ENCODE peak calls at places on chromosome 7, in six cellular contexts. Z is CD8-positive, alpha-beta T cell; C is spleen; Q is HAP-1; V is fibroblast of lung; P is gastrocnemius medialis. Y is an unnamed sample.

GRCh38 chr7:30612658-30613265 is 18.1 kb downstream of the GARS1 start:
- DNase-seq in Z (no peak), C (no peak), Q (no peak), V (no peak), P (no peak), Y (no peak)

GRCh38 chr7:30285067-30285530 is 702 bp downstream of the ZNRF2 start:
- DNase-seq in Z (peak; percentile 21), C (peak; percentile 93), Q (peak; percentile 19), V (peak; percentile 24), P (no peak), Y (no peak)

GRCh38 chr7:121269798-121270197 is 59.0 kb upstream of the WNT16 start:
- DNase-seq in Z (no peak), C (no peak), Q (no peak), V (no peak), P (no peak), Y (no peak)

GRCh38 chr7:42091461-42092229 is 145.4 kb downstream of the GLI3 start:
- DNase-seq in Z (no peak), C (no peak), Q (peak; percentile 62), V (peak; percentile 47), P (no peak), Y (peak; percentile 59)

GRCh38 chr7:40922316-40922670 is 780.6 kb downstream of the INHBA start:
- DNase-seq in Z (no peak), C (no peak), Q (no peak), V (peak; percentile 31), P (no peak), Y (peak; percentile 16)

GRCh38 chr7:92953657-92954056 is 117.3 kb upstream of the CDK6 start:
- DNase-seq in Z (no peak), C (no peak), Q (no peak), V (peak; percentile 9), P (no peak), Y (no peak)

GRCh38 chr7:44184221-44184873 is 4.9 kb downstream of the GCK start:
- DNase-seq in Z (no peak), C (no peak), Q (no peak), V (peak; percentile 57), P (no peak), Y (peak; percentile 79)

GRCh38 chr7:5692845-5693278 is 88.6 kb downstream of the RNF216 start:
- DNase-seq in Z (no peak), C (no peak), Q (no peak), V (peak; percentile 92), P (no peak), Y (peak; percentile 80)

GRCh38 chr7:18753972-18754610 is 258.5 kb downstream of the HDAC9 start:
- DNase-seq in Z (no peak), C (no peak), Q (no peak), V (peak; percentile 72), P (no peak), Y (peak; percentile 88)

GRCh38 chr7:41319601-41320000 is 383.3 kb downstream of the INHBA start:
- DNase-seq in Z (no peak), C (no peak), Q (no peak), V (no peak), P (no peak), Y (no peak)

GRCh38 chr7:142300689-142301088 is 42.8 kb upstream of the PRSS58 start:
- DNase-seq in Z (no peak), C (no peak), Q (peak; percentile 46), V (no peak), P (no peak), Y (no peak)

GRCh38 chr7:133367561-133367960 is 114.7 kb downstream of the EXOC4 start:
- DNase-seq in Z (no peak), C (no peak), Q (no peak), V (no peak), P (no peak), Y (no peak)
- H3K27me3 ChIP-seq in Z (no peaks in the 10 kb centered on the region), C (no peaks in the 10 kb centered on the region), Q (no peaks in the 10 kb centered on the region), V (no peaks in the 10 kb centered on the region), P (no peaks in the 10 kb centered on the region), Y (no peaks in the 10 kb centered on the region)

GRCh38 chr7:150949564-150949963 is 28.6 kb downstream of the KCNH2 start:
- DNase-seq in Z (no peak), C (peak; percentile 40), Q (no peak), V (no peak), P (no peak), Y (no peak)
- H3K27me3 ChIP-seq in Z (peaks cover 3% of the 10 kb centered on the region), C (peaks cover 20% of the 10 kb centered on the region), Q (no peaks in the 10 kb centered on the region), V (no peaks in the 10 kb centered on the region), P (no peaks in the 10 kb centered on the region), Y (no peaks in the 10 kb centered on the region)

DNA sequence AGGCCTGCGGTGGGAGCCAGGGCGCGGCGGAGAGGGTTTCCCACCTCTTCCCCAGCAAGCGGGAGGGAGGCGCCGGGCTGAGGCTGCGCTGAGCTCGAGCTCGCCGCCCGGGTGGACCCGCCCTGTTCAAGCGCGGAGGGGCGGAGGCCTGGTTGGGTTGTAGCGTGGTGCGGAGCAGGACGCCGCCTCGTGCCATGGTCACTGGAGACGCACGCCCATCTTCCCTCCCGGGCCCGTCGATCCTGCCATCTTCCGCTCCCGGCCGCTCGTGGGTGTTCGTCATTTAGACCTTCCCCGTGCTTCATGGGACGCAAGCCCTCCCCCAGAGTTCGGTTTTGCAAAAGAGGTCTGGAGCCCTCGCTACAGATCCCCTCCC is 9.3 kb upstream of the EN2 start:
- DNase-seq in Z (no peak), C (peak; percentile 73), Q (no peak), V (no peak), P (no peak), Y (no peak)
- H3K27me3 ChIP-seq in Z (peaks cover 13% of the 10 kb centered on the region), C (peaks cover 70% of the 10 kb centered on the region), Q (peaks cover 63% of the 10 kb centered on the region), V (peaks cover 52% of the 10 kb centered on the region), P (peaks cover 81% of the 10 kb centered on the region), Y (peaks cover 85% of the 10 kb centered on the region)

GRCh38 chr7:114627231-114627630 is 212.6 kb downstream of the FOXP2 start:
- DNase-seq in Z (no peak), C (no peak), Q (no peak), V (peak; percentile 9), P (no peak), Y (no peak)

GRCh38 chr7:114629762-114630161 is 215.1 kb downstream of the FOXP2 start:
- DNase-seq in Z (no peak), C (no peak), Q (no peak), V (no peak), P (no peak), Y (no peak)

GRCh38 chr7:114631249-114631822 is 216.7 kb downstream of the FOXP2 start:
- DNase-seq in Z (no peak), C (no peak), Q (no peak), V (no peak), P (no peak), Y (no peak)

GRCh38 chr7:114628362-114628761 is 213.7 kb downstream of the FOXP2 start:
- DNase-seq in Z (no peak), C (no peak), Q (no peak), V (no peak), P (no peak), Y (no peak)

GRCh38 chr7:114630186-114630824 is 215.7 kb downstream of the FOXP2 start:
- DNase-seq in Z (no peak), C (no peak), Q (peak; percentile 41), V (no peak), P (no peak), Y (no peak)
- H3K27me3 ChIP-seq in Z (no peaks in the 10 kb centered on the region), C (no peaks in the 10 kb centered on the region), Q (no peaks in the 10 kb centered on the region), V (no peaks in the 10 kb centered on the region), P (no peaks in the 10 kb centered on the region), Y (no peaks in the 10 kb centered on the region)

GRCh38 chr7:27453702-27454405 is 208.8 kb downstream of the HIBADH start:
- DNase-seq in Z (no peak), C (no peak), Q (no peak), V (peak; percentile 85), P (no peak), Y (peak; percentile 21)
- H3K27me3 ChIP-seq in Z (no peaks in the 10 kb centered on the region), C (no peaks in the 10 kb centered on the region), Q (no peaks in the 10 kb centered on the region), V (no peaks in the 10 kb centered on the region), P (no peaks in the 10 kb centered on the region), Y (no peaks in the 10 kb centered on the region)

GRCh38 chr7:117036034-117036669 is 82.9 kb downstream of the ST7 start:
- DNase-seq in Z (no peak), C (no peak), Q (no peak), V (no peak), P (no peak), Y (no peak)
- H3K27me3 ChIP-seq in Z (no peaks in the 10 kb centered on the region), C (no peaks in the 10 kb centered on the region), Q (no peaks in the 10 kb centered on the region), V (no peaks in the 10 kb centered on the region), P (no peaks in the 10 kb centered on the region), Y (no peaks in the 10 kb centered on the region)

GRCh38 chr7:1311406-1312097 is 78.9 kb downstream of the UNCX start:
- DNase-seq in Z (no peak), C (no peak), Q (no peak), V (no peak), P (no peak), Y (no peak)

GRCh38 chr7:1310936-1311335 is 78.3 kb downstream of the UNCX start:
- DNase-seq in Z (no peak), C (no peak), Q (no peak), V (no peak), P (no peak), Y (no peak)

GRCh38 chr7:1313591-1313990 is 80.9 kb downstream of the UNCX start:
- DNase-seq in Z (no peak), C (peak; percentile 29), Q (no peak), V (no peak), P (no peak), Y (no peak)

GRCh38 chr7:1314021-1314907 is 81.6 kb downstream of the UNCX start:
- DNase-seq in Z (no peak), C (peak; percentile 54), Q (no peak), V (no peak), P (no peak), Y (no peak)

GRCh38 chr7:1312098-1313070 is 79.7 kb downstream of the UNCX start:
- DNase-seq in Z (no peak), C (peak; percentile 56), Q (no peak), V (no peak), P (no peak), Y (no peak)
- H3K27me3 ChIP-seq in Z (no peaks in the 10 kb centered on the region), C (peaks cover 17% of the 10 kb centered on the region), Q (no peaks in the 10 kb centered on the region), V (no peaks in the 10 kb centered on the region), P (peaks cover 31% of the 10 kb centered on the region), Y (peaks cover 7% of the 10 kb centered on the region)

Y was measured in SJSA1.